ENCODE peak calls at places on chromosome X, in nine cellular contexts. P is pancreas, J is glutamatergic neuron, X is cardiac muscle cell, O is AG09309, R is breast epithelium, U is brain microvascular endothelial cell, K is type B pancreatic cell, I is fibroblast of villous mesenchyme. E is an unnamed sample.

GRCh38 chrX:111585337-111585736 is 73.9 kb downstream of the SERTM2 start:
- DNase-seq in I (no peak), K (no peak), O (no peak), J (no peak), R (no peak), U (no peak), P (no peak), X (no peak), E (no peak)

GRCh38 chrX:40922307-40922706 is 162.9 kb upstream of the USP9X start:
- DNase-seq in P (no peak), O (no peak), J (no peak), I (peak; percentile 91), U (peak; percentile 76), R (no peak), K (no peak), X (peak; percentile 80), E (no peak)

GRCh38 chrX:111151764-111152163 is 55.8 kb downstream of the PAK3 start:
- DNase-seq in I (no peak), O (no peak), U (no peak), R (no peak), X (no peak), P (no peak), J (no peak), K (no peak), E (no peak)

GRCh38 chrX:105975382-105975781 is 63.1 kb downstream of the SERPINA7 start:
- DNase-seq in X (peak; percentile 48), K (no peak), I (peak; percentile 6), R (no peak), P (no peak), J (no peak), O (no peak), U (no peak), E (no peak)

GRCh38 chrX:108537005-108537404 is 97.4 kb downstream of the COL4A5 start:
- DNase-seq in U (peak; percentile 64), O (no peak), X (peak; percentile 61), K (no peak), P (no peak), I (peak; percentile 52), J (no peak), R (no peak), E (no peak)

GRCh38 chrX:151973851-151974335 is 583 bp downstream of the GABRE start:
- DNase-seq in I (no peak), P (no peak), R (no peak), O (no peak), X (no peak), K (no peak), U (no peak), J (peak; percentile 12), E (no peak)

GRCh38 chrX:8484360-8484759 is 19.7 kb downstream of the VCX3B start:
- DNase-seq in R (no peak), O (no peak), P (no peak), X (no peak), U (no peak), I (no peak), J (no peak), K (no peak), E (no peak)

GRCh38 chrX:129980540-129981206 is 1.8 kb upstream of the BCORL1 start:
- DNase-seq in X (peak; percentile 47), P (peak; percentile 76), R (no peak), U (no peak), O (no peak), I (peak; percentile 27), J (peak; percentile 40), K (peak; percentile 74), E (no peak)

GRCh38 chrX:39840141-39841126 is 257.3 kb downstream of the BCOR start:
- DNase-seq in R (peak; percentile 75), U (no peak), J (no peak), O (no peak), X (no peak), I (no peak), P (no peak), K (no peak), E (no peak)

GRCh38 chrX:39837688-39838087 is 260.1 kb downstream of the BCOR start:
- DNase-seq in P (no peak), O (no peak), R (no peak), X (no peak), I (no peak), J (no peak), K (no peak), U (no peak), E (no peak)

GRCh38 chrX:39836802-39837420 is 260.8 kb downstream of the BCOR start:
- DNase-seq in K (no peak), J (no peak), R (no peak), I (no peak), O (no peak), X (no peak), U (no peak), P (no peak), E (no peak)

GRCh38 chrX:39841604-39842003 is 256.2 kb downstream of the BCOR start:
- DNase-seq in J (no peak), R (no peak), X (no peak), K (no peak), O (no peak), P (no peak), U (no peak), I (no peak), E (no peak)

DNA sequence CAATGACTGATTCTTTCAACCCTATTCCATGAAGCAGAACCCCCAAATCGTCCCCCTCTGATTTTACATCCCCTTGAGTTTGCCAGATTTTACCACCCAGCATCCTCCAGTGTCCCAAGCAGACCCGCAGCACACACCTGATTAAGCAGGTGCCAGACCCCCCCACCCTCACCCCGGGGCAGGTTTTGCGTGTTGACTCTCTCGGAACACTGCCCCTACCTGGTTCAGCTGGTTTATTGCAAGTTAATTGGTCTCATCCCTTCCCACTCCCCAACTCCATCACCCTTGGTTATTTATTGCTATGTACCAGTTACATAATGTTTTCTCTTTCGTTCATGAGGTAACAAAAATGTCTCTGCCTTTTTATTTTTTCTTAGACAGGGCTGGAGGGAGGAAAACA is 258.4 kb downstream of the BCOR start:
- DNase-seq in I (no peak), U (no peak), X (no peak), P (no peak), R (no peak), K (no peak), O (no peak), J (no peak), E (no peak)
- TF ChIP-seq CTCF in I (no peak), U (peak; percentile 15), X (no peak), P (no peak), R (no peak), K (no peak), O (no peak), J (no peak), E (no peak)

DNA sequence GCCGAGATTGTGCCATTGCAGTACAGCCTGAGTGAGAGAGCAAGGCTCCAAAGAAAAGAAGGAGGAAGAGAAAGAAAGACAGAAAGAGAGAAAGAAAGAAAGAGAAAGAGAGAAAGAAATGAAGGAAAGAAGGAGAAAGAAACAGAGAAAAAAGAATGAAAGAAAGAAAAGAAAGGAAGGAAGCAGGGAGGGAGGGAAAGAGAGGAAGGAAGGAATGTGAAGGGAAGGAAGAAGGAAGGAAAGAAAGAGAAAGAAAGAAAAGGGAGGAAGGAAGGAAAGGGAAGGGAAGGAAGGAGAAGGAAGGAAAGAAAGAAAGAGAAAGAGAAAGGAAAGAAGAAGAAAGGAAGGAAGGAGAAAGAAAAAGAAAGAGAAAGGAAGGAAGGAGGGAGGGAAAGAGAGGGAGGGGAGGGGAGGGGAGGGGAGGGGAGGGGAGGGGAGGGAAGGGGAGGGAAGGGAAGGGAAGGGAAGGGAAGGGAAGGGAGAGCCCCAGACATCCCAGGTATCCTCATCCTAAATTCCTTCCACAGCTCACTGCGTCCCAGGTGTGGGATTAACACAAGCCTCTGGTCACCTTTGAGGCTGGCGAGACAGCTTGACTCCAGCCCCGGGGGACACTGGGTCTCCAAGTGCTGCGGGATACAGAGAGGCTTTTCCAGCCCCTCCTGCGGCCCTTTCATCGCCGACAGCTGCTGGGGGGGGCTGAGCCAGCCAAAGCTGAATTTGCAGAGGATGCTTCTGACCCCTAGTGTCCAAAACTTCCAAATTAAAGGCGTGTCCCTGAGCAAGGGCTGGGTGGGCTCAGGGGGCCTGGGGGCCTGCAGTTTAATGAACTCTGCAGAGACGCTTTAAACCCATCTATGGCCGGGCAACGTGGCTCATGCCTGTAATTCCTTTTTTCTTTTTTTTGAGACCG is 24.2 kb upstream of the CSF2RA start:
- DNase-seq in O (no peak), I (no peak), J (peak; percentile 67), P (no peak), K (no peak), X (no peak), R (no peak), U (no peak), E (no peak)
- TF ChIP-seq CTCF in O (peak; percentile 8), I (no peak), J (no peak), P (no peak), K (peak; percentile 39), X (no peak), R (no peak), U (no peak), E (peak; percentile 27)

GRCh38 chrX:84322083-84322827 is 134.3 kb upstream of the RPS6KA6 start:
- DNase-seq in I (no peak), R (no peak), K (no peak), P (no peak), X (no peak), O (no peak), J (no peak), U (no peak), E (no peak)

GRCh38 chrX:84320023-84320422 is 132.0 kb upstream of the RPS6KA6 start:
- DNase-seq in K (no peak), R (no peak), J (no peak), I (no peak), P (no peak), O (no peak), X (no peak), U (no peak), E (no peak)

GRCh38 chrX:84318661-84319060 is 130.7 kb upstream of the RPS6KA6 start:
- DNase-seq in I (no peak), U (no peak), J (no peak), P (no peak), R (no peak), X (no peak), K (no peak), O (no peak), E (no peak)

DNA sequence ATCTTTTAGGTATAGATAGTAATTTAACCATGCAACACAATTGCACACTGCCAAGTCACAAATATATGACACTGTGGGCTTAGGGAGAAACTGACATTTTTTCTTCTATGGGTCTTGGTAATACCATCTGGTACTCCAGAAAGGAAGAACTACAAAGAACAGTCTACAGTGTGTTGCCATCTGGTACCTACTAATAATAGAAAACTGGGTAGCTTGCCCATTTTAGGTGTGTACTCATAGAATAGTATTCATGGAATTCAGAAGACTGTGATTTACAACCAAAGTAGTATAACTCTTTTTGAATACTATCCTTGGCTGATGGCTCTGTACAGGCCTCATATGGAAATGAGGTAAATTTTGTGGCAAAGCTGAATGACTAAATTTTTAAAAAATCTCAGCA is 132.6 kb upstream of the RPS6KA6 start:
- DNase-seq in J (no peak), R (no peak), P (no peak), O (no peak), U (no peak), I (no peak), K (no peak), X (no peak), E (no peak)
- TF ChIP-seq CTCF in J (no peak), R (no peak), P (no peak), O (no peak), U (no peak), I (no peak), K (no peak), X (no peak), E (no peak)

DNA sequence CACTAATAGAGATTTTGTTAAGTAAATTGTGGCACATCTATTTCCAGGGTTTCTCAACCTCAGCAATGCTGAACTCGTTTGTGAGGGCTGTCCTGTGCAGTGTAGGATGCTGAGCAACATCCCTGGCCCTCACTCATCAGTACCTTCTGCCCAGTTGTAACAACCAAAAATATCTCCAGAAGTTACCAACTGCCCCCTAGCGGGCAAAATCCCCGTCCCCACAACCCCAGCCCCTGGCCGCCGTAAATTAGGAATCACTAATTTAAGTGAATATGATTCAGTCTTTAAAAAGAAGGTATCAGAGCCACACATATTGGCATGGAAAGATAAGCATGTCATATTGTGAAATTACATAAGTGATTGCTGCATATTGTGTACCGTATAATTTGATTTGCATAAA is 123.4 kb downstream of the ASB9 start:
- DNase-seq in X (peak; percentile 17), R (no peak), O (no peak), U (peak; percentile 12), I (peak; percentile 10), J (peak; percentile 44), P (peak; percentile 46), K (no peak), E (no peak)
- TF ChIP-seq CTCF in X (peak; percentile 28), R (no peak), O (peak; percentile 40), U (peak; percentile 60), I (peak; percentile 35), J (peak; percentile 73), P (no peak), K (peak; percentile 73), E (no peak)

E was measured in D721Med.